ENCODE peak calls at places on chromosomes 2 and 18, in seven cellular contexts. One of them, this sample, is unnamed.

GRCh38 chr2:58585233-58585632 is 344.1 kb upstream of the FANCL start:
- DNase-seq in HCT116: no peak
- DNase-seq in heart left ventricle: no peak
- DNase-seq in suprapubic skin: no peak
- DNase-seq in adrenal gland: no peak
- DNase-seq in Peyer's patch: no peak
- DNase-seq in IMR-90: no peak
- DNase-seq in this sample: no peak

GRCh38 chr2:221125691-221126090 is 446.4 kb downstream of the EPHA4 start:
- DNase-seq in adrenal gland: no peak
- DNase-seq in suprapubic skin: no peak
- DNase-seq in heart left ventricle: no peak
- DNase-seq in HCT116: no peak
- DNase-seq in Peyer's patch: no peak
- DNase-seq in IMR-90: peak
- DNase-seq in this sample: no peak

GRCh38 chr2:5673861-5674240 is 18.3 kb upstream of the SOX11 start:
- DNase-seq in heart left ventricle: no peak
- DNase-seq in HCT116: no peak
- DNase-seq in suprapubic skin: no peak
- DNase-seq in Peyer's patch: no peak
- DNase-seq in adrenal gland: no peak
- DNase-seq in IMR-90: peak
- DNase-seq in this sample: no peak

GRCh38 chr2:31946838-31947237 is 64.0 kb downstream of the MEMO1 start:
- DNase-seq in adrenal gland: no peak
- DNase-seq in heart left ventricle: no peak
- DNase-seq in Peyer's patch: no peak
- DNase-seq in HCT116: no peak
- DNase-seq in suprapubic skin: no peak
- DNase-seq in IMR-90: no peak
- DNase-seq in this sample: no peak

GRCh38 chr18:38539373-38539772 is 973.8 kb upstream of the CELF4 start:
- DNase-seq in heart left ventricle: no peak
- DNase-seq in adrenal gland: no peak
- DNase-seq in Peyer's patch: no peak
- DNase-seq in suprapubic skin: no peak
- DNase-seq in HCT116: no peak
- DNase-seq in IMR-90: no peak
- DNase-seq in this sample: no peak

GRCh38 chr2:149483004-149483605 is 104.5 kb downstream of the MMADHC start:
- DNase-seq in IMR-90: no peak
- DNase-seq in heart left ventricle: no peak
- DNase-seq in HCT116: no peak
- DNase-seq in Peyer's patch: no peak
- DNase-seq in suprapubic skin: no peak
- DNase-seq in adrenal gland: no peak
- DNase-seq in this sample: no peak

GRCh38 chr2:44918095-44918775 is 23.3 kb upstream of the SIX3 start:
- DNase-seq in Peyer's patch: no peak
- DNase-seq in adrenal gland: no peak
- DNase-seq in heart left ventricle: no peak
- DNase-seq in HCT116: no peak
- DNase-seq in suprapubic skin: no peak
- DNase-seq in IMR-90: no peak
- DNase-seq in this sample: no peak

GRCh38 chr2:151826737-151827157 is 1.5 kb downstream of the ARL5A start:
- DNase-seq in IMR-90: peak
- DNase-seq in heart left ventricle: no peak
- DNase-seq in suprapubic skin: no peak
- DNase-seq in HCT116: no peak
- DNase-seq in adrenal gland: no peak
- DNase-seq in Peyer's patch: no peak
- DNase-seq in this sample: no peak

GRCh38 chr2:101832114-101832513 is 134.6 kb downstream of the MAP4K4 start:
- DNase-seq in suprapubic skin: no peak
- DNase-seq in Peyer's patch: no peak
- DNase-seq in IMR-90: no peak
- DNase-seq in heart left ventricle: no peak
- DNase-seq in HCT116: no peak
- DNase-seq in adrenal gland: no peak
- DNase-seq in this sample: no peak

GRCh38 chr18:77765468-77765867 is 515.8 kb downstream of the GALR1 start:
- DNase-seq in Peyer's patch: no peak
- DNase-seq in HCT116: no peak
- DNase-seq in suprapubic skin: no peak
- DNase-seq in heart left ventricle: no peak
- DNase-seq in adrenal gland: peak
- DNase-seq in IMR-90: no peak
- DNase-seq in this sample: no peak

GRCh38 chr2:202786792-202787191 is 84.8 kb downstream of the ICA1L start:
- DNase-seq in heart left ventricle: no peak
- DNase-seq in Peyer's patch: no peak
- DNase-seq in suprapubic skin: no peak
- DNase-seq in adrenal gland: no peak
- DNase-seq in IMR-90: no peak
- DNase-seq in HCT116: no peak
- DNase-seq in this sample: no peak

GRCh38 chr18:5977022-5977421 is 81.7 kb upstream of the TMEM200C start:
- DNase-seq in IMR-90: no peak
- DNase-seq in Peyer's patch: no peak
- DNase-seq in HCT116: no peak
- DNase-seq in adrenal gland: no peak
- DNase-seq in suprapubic skin: peak
- DNase-seq in heart left ventricle: no peak
- DNase-seq in this sample: no peak

GRCh38 chr2:10305715-10306114 is 3.0 kb downstream of the HPCAL1 start:
- DNase-seq in suprapubic skin: no peak
- DNase-seq in Peyer's patch: peak
- DNase-seq in heart left ventricle: no peak
- DNase-seq in HCT116: no peak
- DNase-seq in adrenal gland: peak
- DNase-seq in IMR-90: no peak
- DNase-seq in this sample: no peak

GRCh38 chr2:17804358-17804757 is 11.9 kb upstream of the MSGN1 start:
- DNase-seq in Peyer's patch: no peak
- DNase-seq in HCT116: no peak
- DNase-seq in IMR-90: no peak
- DNase-seq in heart left ventricle: no peak
- DNase-seq in adrenal gland: no peak
- DNase-seq in suprapubic skin: no peak
- DNase-seq in this sample: no peak

GRCh38 chr2:47493317-47493716 is 90.4 kb downstream of the MSH2 start:
- DNase-seq in Peyer's patch: no peak
- DNase-seq in HCT116: no peak
- DNase-seq in IMR-90: no peak
- DNase-seq in adrenal gland: no peak
- DNase-seq in suprapubic skin: no peak
- DNase-seq in heart left ventricle: no peak
- DNase-seq in this sample: no peak

GRCh38 chr2:237429761-237430160 is 15.8 kb upstream of the COL6A3 start:
- DNase-seq in suprapubic skin: no peak
- DNase-seq in heart left ventricle: no peak
- DNase-seq in HCT116: no peak
- DNase-seq in IMR-90: no peak
- DNase-seq in adrenal gland: no peak
- DNase-seq in Peyer's patch: no peak
- DNase-seq in this sample: peak

GRCh38 chr2:47354013-47354816 is 48.7 kb upstream of the MSH2 start:
- DNase-seq in heart left ventricle: no peak
- DNase-seq in HCT116: no peak
- DNase-seq in suprapubic skin: no peak
- DNase-seq in IMR-90: peak
- DNase-seq in adrenal gland: peak
- DNase-seq in Peyer's patch: peak
- DNase-seq in this sample: no peak

GRCh38 chr18:59009846-59010245 is 129.8 kb upstream of the SEC11C start:
- DNase-seq in HCT116: no peak
- DNase-seq in IMR-90: no peak
- DNase-seq in Peyer's patch: no peak
- DNase-seq in adrenal gland: no peak
- DNase-seq in suprapubic skin: no peak
- DNase-seq in heart left ventricle: no peak
- DNase-seq in this sample: no peak

GRCh38 chr2:20781656-20782265 is 41.1 kb downstream of the LDAH start:
- DNase-seq in HCT116: no peak
- DNase-seq in Peyer's patch: no peak
- DNase-seq in suprapubic skin: no peak
- DNase-seq in IMR-90: peak
- DNase-seq in adrenal gland: no peak
- DNase-seq in heart left ventricle: no peak
- DNase-seq in this sample: no peak

GRCh38 chr2:65349863-65350262 is 82.5 kb downstream of the SPRED2 start:
- DNase-seq in IMR-90: peak
- DNase-seq in Peyer's patch: peak
- DNase-seq in heart left ventricle: peak
- DNase-seq in suprapubic skin: no peak
- DNase-seq in adrenal gland: no peak
- DNase-seq in HCT116: no peak
- DNase-seq in this sample: peak

GRCh38 chr2:98016908-98017700 is 21.4 kb upstream of the TMEM131 start:
- DNase-seq in HCT116: no peak
- DNase-seq in adrenal gland: no peak
- DNase-seq in suprapubic skin: no peak
- DNase-seq in Peyer's patch: peak
- DNase-seq in heart left ventricle: no peak
- DNase-seq in IMR-90: no peak
- DNase-seq in this sample: no peak

GRCh38 chr2:156769802-156770201 is 333.6 kb downstream of the GPD2 start:
- DNase-seq in heart left ventricle: no peak
- DNase-seq in adrenal gland: no peak
- DNase-seq in HCT116: no peak
- DNase-seq in IMR-90: no peak
- DNase-seq in Peyer's patch: no peak
- DNase-seq in suprapubic skin: no peak
- DNase-seq in this sample: no peak

GRCh38 chr2:131801210-131801744 is 273.6 kb downstream of the CCDC74A start:
- DNase-seq in heart left ventricle: no peak
- DNase-seq in adrenal gland: no peak
- DNase-seq in HCT116: no peak
- DNase-seq in suprapubic skin: no peak
- DNase-seq in IMR-90: no peak
- DNase-seq in Peyer's patch: no peak
- DNase-seq in this sample: peak

GRCh38 chr2:29892576-29892975 is 28.8 kb downstream of the ALK start:
- DNase-seq in suprapubic skin: no peak
- DNase-seq in IMR-90: peak
- DNase-seq in adrenal gland: no peak
- DNase-seq in Peyer's patch: no peak
- DNase-seq in HCT116: no peak
- DNase-seq in heart left ventricle: no peak
- DNase-seq in this sample: no peak

GRCh38 chr2:134119672-134120159 is 134.2 kb upstream of the MGAT5 start:
- DNase-seq in heart left ventricle: peak
- DNase-seq in suprapubic skin: peak
- DNase-seq in Peyer's patch: peak
- DNase-seq in HCT116: peak
- DNase-seq in adrenal gland: peak
- DNase-seq in IMR-90: peak
- DNase-seq in this sample: peak

GRCh38 chr2:193272011-193272410 is 1077.3 kb upstream of the TMEFF2 start:
- DNase-seq in Peyer's patch: no peak
- DNase-seq in adrenal gland: no peak
- DNase-seq in HCT116: no peak
- DNase-seq in suprapubic skin: no peak
- DNase-seq in IMR-90: no peak
- DNase-seq in heart left ventricle: no peak
- DNase-seq in this sample: no peak

GRCh38 chr2:1676913-1677832 is 67.1 kb downstream of the PXDN start:
- DNase-seq in suprapubic skin: peak
- DNase-seq in HCT116: no peak
- DNase-seq in Peyer's patch: no peak
- DNase-seq in adrenal gland: no peak
- DNase-seq in IMR-90: no peak
- DNase-seq in heart left ventricle: no peak
- DNase-seq in this sample: peak

GRCh38 chr18:26540041-26540628 is 8.2 kb downstream of the KCTD1 start:
- DNase-seq in Peyer's patch: no peak
- DNase-seq in HCT116: no peak
- DNase-seq in heart left ventricle: no peak
- DNase-seq in suprapubic skin: no peak
- DNase-seq in adrenal gland: no peak
- DNase-seq in IMR-90: no peak
- DNase-seq in this sample: no peak
- H3K27ac ChIP-seq in Peyer's patch: no peak
- H3K27ac ChIP-seq in HCT116: no peak
- H3K27ac ChIP-seq in heart left ventricle: no peak
- H3K27ac ChIP-seq in suprapubic skin: no peak
- H3K27ac ChIP-seq in adrenal gland: no peak
- H3K27ac ChIP-seq in IMR-90: no peak
- H3K27ac ChIP-seq in this sample: no peak

DNA sequence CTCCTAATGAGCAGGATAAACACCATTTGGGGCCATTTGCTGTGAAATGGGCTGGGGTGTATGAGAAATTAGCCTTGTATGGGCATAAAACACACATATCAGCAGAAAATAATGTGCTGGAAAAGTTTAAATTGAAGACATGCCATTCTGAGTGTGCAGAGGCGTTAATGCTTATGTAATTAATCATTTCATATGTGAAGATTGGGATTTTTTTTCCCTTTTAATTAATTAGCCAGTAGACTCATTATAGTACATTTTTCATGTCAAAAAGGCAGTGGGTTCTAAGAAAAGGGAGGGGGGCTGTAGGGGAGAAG is 11.4 kb upstream of the COX7A2L start:
- DNase-seq in IMR-90: no peak
- DNase-seq in suprapubic skin: no peak
- DNase-seq in heart left ventricle: no peak
- DNase-seq in Peyer's patch: no peak
- DNase-seq in adrenal gland: no peak
- DNase-seq in HCT116: no peak
- DNase-seq in this sample: no peak
- TF ChIP-seq POLR2A in IMR-90: no peak
- TF ChIP-seq POLR2A in suprapubic skin: no peak
- TF ChIP-seq POLR2A in heart left ventricle: no peak
- TF ChIP-seq POLR2A in Peyer's patch: no peak
- TF ChIP-seq POLR2A in adrenal gland: no peak
- TF ChIP-seq POLR2A in HCT116: no peak
- TF ChIP-seq POLR2A in this sample: no peak

GRCh38 chr2:219645631-219646527 is 18.4 kb downstream of the SLC4A3 start:
- DNase-seq in HCT116: peak
- DNase-seq in suprapubic skin: peak
- DNase-seq in Peyer's patch: peak
- DNase-seq in heart left ventricle: peak
- DNase-seq in IMR-90: peak
- DNase-seq in adrenal gland: peak
- DNase-seq in this sample: peak
- H3K27ac ChIP-seq in HCT116: peak
- H3K27ac ChIP-seq in suprapubic skin: no peak
- H3K27ac ChIP-seq in Peyer's patch: no peak
- H3K27ac ChIP-seq in heart left ventricle: peak
- H3K27ac ChIP-seq in IMR-90: peak
- H3K27ac ChIP-seq in adrenal gland: peak
- H3K27ac ChIP-seq in this sample: peak

DNA sequence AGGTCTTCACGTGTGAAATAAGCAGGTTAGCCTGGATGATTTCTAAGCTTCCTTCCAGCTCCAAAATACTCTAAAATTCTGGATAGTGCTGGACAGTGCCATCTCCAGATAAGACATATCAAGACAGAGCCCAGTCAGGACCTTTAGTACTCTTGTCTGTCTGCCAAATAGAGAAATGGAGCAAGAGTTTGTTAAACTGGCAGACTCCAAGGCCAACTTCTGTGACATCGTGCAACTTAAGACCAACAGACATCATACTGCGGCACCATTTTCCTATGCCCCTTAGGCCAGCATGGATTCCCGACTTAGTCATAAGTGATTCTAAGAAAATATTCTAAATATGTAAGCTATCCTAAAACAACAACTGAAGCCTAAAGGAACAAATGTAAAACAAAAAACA is 118.6 kb downstream of the RBMS1 start:
- DNase-seq in HCT116: no peak
- DNase-seq in heart left ventricle: no peak
- DNase-seq in Peyer's patch: no peak
- DNase-seq in adrenal gland: no peak
- DNase-seq in suprapubic skin: no peak
- DNase-seq in IMR-90: peak
- DNase-seq in this sample: no peak
- TF ChIP-seq POLR2A in HCT116: no peak
- TF ChIP-seq POLR2A in heart left ventricle: no peak
- TF ChIP-seq POLR2A in Peyer's patch: no peak
- TF ChIP-seq POLR2A in adrenal gland: no peak
- TF ChIP-seq POLR2A in suprapubic skin: no peak
- TF ChIP-seq POLR2A in IMR-90: no peak
- TF ChIP-seq POLR2A in this sample: no peak